ENCODE peak calls at places on chromosomes 2 and 18, in nine cellular contexts. J, K, S, X, F, H, U, M and C are unnamed samples.

GRCh38 chr2:234257859-234258561 is 207.5 kb downstream of the SPP2 start:
- DNase-seq in M (no peak), K (peak), U (peak), J (no peak), F (peak), S (peak), X (no peak), H (peak), C (no peak)

GRCh38 chr2:64731306-64731654 is 77.6 kb upstream of the SERTAD2 start:
- DNase-seq in U (no peak), J (no peak), K (no peak), M (no peak), S (no peak), H (no peak), F (no peak), X (no peak), C (no peak)

GRCh38 chr18:47557160-47557559 is 305.7 kb upstream of the SKOR2 start:
- DNase-seq in H (no peak), F (no peak), M (no peak), U (no peak), S (no peak), X (no peak), J (no peak), K (no peak), C (no peak)

GRCh38 chr2:235836416-235837042 is 331.7 kb downstream of the GBX2 start:
- DNase-seq in X (no peak), K (no peak), M (no peak), H (no peak), J (no peak), F (no peak), U (no peak), S (peak), C (no peak)

GRCh38 chr2:98464772-98465310 is 20.2 kb downstream of the INPP4A start:
- DNase-seq in K (no peak), X (no peak), M (no peak), S (no peak), U (no peak), J (no peak), H (no peak), F (no peak), C (no peak)

GRCh38 chr2:40093036-40093673 is 314.1 kb upstream of the THUMPD2 start:
- DNase-seq in M (no peak), X (no peak), U (peak), J (no peak), S (peak), F (no peak), K (no peak), H (no peak), C (no peak)

GRCh38 chr2:9004338-9005204 is 1.1 kb upstream of the MBOAT2 start:
- DNase-seq in F (peak), H (no peak), S (peak), U (no peak), M (no peak), X (peak), J (no peak), K (no peak), C (no peak)

GRCh38 chr2:20660506-20660905 is 6.4 kb upstream of the GDF7 start:
- DNase-seq in M (no peak), S (no peak), X (no peak), J (no peak), K (no peak), H (no peak), U (no peak), F (no peak), C (no peak)

GRCh38 chr2:176370423-176370822 is 101.2 kb downstream of the MTX2 start:
- DNase-seq in M (no peak), J (no peak), F (no peak), K (no peak), H (no peak), X (no peak), U (no peak), S (no peak), C (no peak)

GRCh38 chr2:196516541-196516940 is 123.0 kb upstream of the CCDC150 start:
- DNase-seq in S (no peak), X (no peak), U (no peak), H (no peak), M (no peak), F (no peak), K (no peak), J (no peak), C (no peak)

GRCh38 chr2:37189452-37190153 is 1.1 kb upstream of the SULT6B1 start:
- DNase-seq in K (peak), S (peak), M (no peak), U (no peak), F (peak), H (no peak), X (peak), J (no peak), C (no peak)

GRCh38 chr2:49770919-49771318 is 616.6 kb upstream of the FSHR start:
- DNase-seq in J (peak), K (no peak), M (no peak), H (peak), S (no peak), U (peak), F (peak), X (no peak), C (no peak)

GRCh38 chr2:46972438-46972837 is 56.8 kb upstream of the MCFD2 start:
- DNase-seq in M (no peak), J (no peak), U (no peak), H (no peak), K (no peak), X (no peak), F (no peak), S (no peak), C (no peak)

GRCh38 chr2:133780099-133780996 is 212.1 kb upstream of the NCKAP5 start:
- DNase-seq in H (peak), M (no peak), K (peak), J (peak), X (peak), F (peak), U (peak), S (peak), C (peak)

GRCh38 chr2:84314250-84314649 is 144.8 kb downstream of the SUCLG1 start:
- DNase-seq in M (no peak), U (no peak), F (no peak), H (no peak), K (no peak), J (no peak), S (no peak), X (no peak), C (no peak)